ENCODE peak calls at places on chromosomes 3 and 15, in eight cellular contexts. One of them, this sample, is unnamed.

GRCh38 chr3:190973760-190974159 is 111.3 kb upstream of the GMNC start:
- DNase-seq in body of pancreas: no peak
- DNase-seq in activated effector memory CD4-positive, alpha-beta T cell treated with anti-CD3 and anti-CD28 coated beads, Interleukin-2, amount 50 U/mL, for 16 hours: no peak
- DNase-seq in NCI-H1105: no peak
- DNase-seq in renal cortical epithelial cell: no peak
- DNase-seq in OCI-M1: no peak
- DNase-seq in HepG2: no peak
- DNase-seq in choroid plexus epithelial cell: no peak
- DNase-seq in this sample: no peak

GRCh38 chr15:95304116-95304873 is 1026.2 kb upstream of the NR2F2 start:
- DNase-seq in renal cortical epithelial cell: no peak
- DNase-seq in OCI-M1: no peak
- DNase-seq in body of pancreas: no peak
- DNase-seq in NCI-H1105: no peak
- DNase-seq in choroid plexus epithelial cell: peak
- DNase-seq in HepG2: no peak
- DNase-seq in activated effector memory CD4-positive, alpha-beta T cell treated with anti-CD3 and anti-CD28 coated beads, Interleukin-2, amount 50 U/mL, for 16 hours: no peak
- DNase-seq in this sample: no peak

GRCh38 chr3:59240856-59241255 is 191.0 kb upstream of the CFAP20DC start:
- DNase-seq in HepG2: no peak
- DNase-seq in activated effector memory CD4-positive, alpha-beta T cell treated with anti-CD3 and anti-CD28 coated beads, Interleukin-2, amount 50 U/mL, for 16 hours: no peak
- DNase-seq in choroid plexus epithelial cell: no peak
- DNase-seq in body of pancreas: no peak
- DNase-seq in NCI-H1105: no peak
- DNase-seq in OCI-M1: no peak
- DNase-seq in renal cortical epithelial cell: peak
- DNase-seq in this sample: no peak

GRCh38 chr15:94526071-94526689 is 294.8 kb downstream of the MCTP2 start:
- DNase-seq in renal cortical epithelial cell: no peak
- DNase-seq in NCI-H1105: no peak
- DNase-seq in activated effector memory CD4-positive, alpha-beta T cell treated with anti-CD3 and anti-CD28 coated beads, Interleukin-2, amount 50 U/mL, for 16 hours: no peak
- DNase-seq in OCI-M1: peak
- DNase-seq in HepG2: no peak
- DNase-seq in choroid plexus epithelial cell: no peak
- DNase-seq in body of pancreas: no peak
- DNase-seq in this sample: no peak

GRCh38 chr3:186526256-186526606 is 17.9 kb downstream of the CRYGS start:
- DNase-seq in choroid plexus epithelial cell: no peak
- DNase-seq in body of pancreas: no peak
- DNase-seq in renal cortical epithelial cell: no peak
- DNase-seq in NCI-H1105: no peak
- DNase-seq in HepG2: no peak
- DNase-seq in activated effector memory CD4-positive, alpha-beta T cell treated with anti-CD3 and anti-CD28 coated beads, Interleukin-2, amount 50 U/mL, for 16 hours: no peak
- DNase-seq in OCI-M1: no peak
- DNase-seq in this sample: no peak

GRCh38 chr3:60186359-60186758 is 1064.9 kb downstream of the FHIT start:
- DNase-seq in HepG2: no peak
- DNase-seq in activated effector memory CD4-positive, alpha-beta T cell treated with anti-CD3 and anti-CD28 coated beads, Interleukin-2, amount 50 U/mL, for 16 hours: no peak
- DNase-seq in OCI-M1: no peak
- DNase-seq in choroid plexus epithelial cell: no peak
- DNase-seq in NCI-H1105: no peak
- DNase-seq in body of pancreas: no peak
- DNase-seq in renal cortical epithelial cell: no peak
- DNase-seq in this sample: no peak

GRCh38 chr3:156611870-156612494 is 57.1 kb upstream of the SSR3 start:
- DNase-seq in OCI-M1: no peak
- DNase-seq in activated effector memory CD4-positive, alpha-beta T cell treated with anti-CD3 and anti-CD28 coated beads, Interleukin-2, amount 50 U/mL, for 16 hours: no peak
- DNase-seq in renal cortical epithelial cell: no peak
- DNase-seq in NCI-H1105: no peak
- DNase-seq in choroid plexus epithelial cell: no peak
- DNase-seq in HepG2: no peak
- DNase-seq in body of pancreas: no peak
- DNase-seq in this sample: peak

GRCh38 chr3:12307136-12307535 is 18.3 kb downstream of the PPARG start:
- DNase-seq in OCI-M1: no peak
- DNase-seq in body of pancreas: no peak
- DNase-seq in activated effector memory CD4-positive, alpha-beta T cell treated with anti-CD3 and anti-CD28 coated beads, Interleukin-2, amount 50 U/mL, for 16 hours: no peak
- DNase-seq in renal cortical epithelial cell: no peak
- DNase-seq in choroid plexus epithelial cell: no peak
- DNase-seq in NCI-H1105: no peak
- DNase-seq in HepG2: no peak
- DNase-seq in this sample: no peak

GRCh38 chr3:66912306-66912705 is 85.8 kb upstream of the KBTBD8 start:
- DNase-seq in OCI-M1: no peak
- DNase-seq in body of pancreas: no peak
- DNase-seq in activated effector memory CD4-positive, alpha-beta T cell treated with anti-CD3 and anti-CD28 coated beads, Interleukin-2, amount 50 U/mL, for 16 hours: no peak
- DNase-seq in choroid plexus epithelial cell: no peak
- DNase-seq in HepG2: no peak
- DNase-seq in NCI-H1105: no peak
- DNase-seq in renal cortical epithelial cell: peak
- DNase-seq in this sample: peak

GRCh38 chr3:49469037-49469875 is 811 bp upstream of the DAG1 start:
- DNase-seq in choroid plexus epithelial cell: peak
- DNase-seq in NCI-H1105: peak
- DNase-seq in renal cortical epithelial cell: peak
- DNase-seq in body of pancreas: peak
- DNase-seq in HepG2: peak
- DNase-seq in activated effector memory CD4-positive, alpha-beta T cell treated with anti-CD3 and anti-CD28 coated beads, Interleukin-2, amount 50 U/mL, for 16 hours: no peak
- DNase-seq in OCI-M1: no peak
- DNase-seq in this sample: no peak